ENCODE peak calls at places on chromosomes 13 and 19, in nine cellular contexts. P is kidney epithelial cell, N is tibial nerve, Y is left ventricle myocardium inferior, R is endodermal cell, G is H7, M is tibial artery, I is psoas muscle, X is A673. O is an unnamed sample.

GRCh38 chr13:29605860-29606526 is 10.5 kb upstream of the SLC7A1 start:
- DNase-seq in P (no peak), N (no peak), Y (peak; percentile 23), R (no peak), G (no peak), M (no peak), I (no peak), X (no peak), O (no peak)

GRCh38 chr19:2270157-2270571 is 11.8 kb downstream of the PEAK3 start:
- DNase-seq in P (no peak), N (no peak), Y (peak; percentile 61), R (no peak), G (peak; percentile 83), M (peak; percentile 83), I (peak; percentile 85), X (no peak), O (no peak)

GRCh38 chr13:43730642-43731041 is 56.1 kb downstream of the ENOX1 start:
- DNase-seq in P (no peak), N (no peak), Y (no peak), R (no peak), G (no peak), M (no peak), I (peak; percentile 43), X (no peak), O (no peak)

GRCh38 chr13:62512194-62513141 is 1096.8 kb upstream of the PCDH20 start:
- DNase-seq in P (no peak), N (no peak), Y (no peak), R (peak; percentile 84), G (peak; percentile 4), M (no peak), I (no peak), X (peak; percentile 66), O (no peak)

GRCh38 chr19:37845932-37846331 is 60.5 kb downstream of the WDR87 start:
- DNase-seq in P (no peak), N (no peak), Y (no peak), R (no peak), G (no peak), M (no peak), I (no peak), X (no peak), O (no peak)

GRCh38 chr13:40982772-40983171 is 36.3 kb downstream of the ELF1 start:
- DNase-seq in P (no peak), N (no peak), Y (no peak), R (no peak), G (no peak), M (no peak), I (no peak), X (peak; percentile 93), O (peak; percentile 23)

GRCh38 chr13:19173752-19174151 is 7.9 kb downstream of the TUBA3C start:
- DNase-seq in P (no peak), N (no peak), Y (no peak), R (no peak), G (no peak), M (no peak), I (no peak), X (no peak), O (no peak)

GRCh38 chr19:37979547-37980082 is 72.6 kb downstream of the SIPA1L3 start:
- DNase-seq in P (no peak), N (no peak), Y (no peak), R (no peak), G (no peak), M (peak; percentile 60), I (no peak), X (no peak), O (peak; percentile 42)

GRCh38 chr19:51111606-51112005 is 3.4 kb upstream of the CTU1 start:
- DNase-seq in P (no peak), N (no peak), Y (no peak), R (peak; percentile 74), G (no peak), M (no peak), I (no peak), X (no peak), O (no peak)

GRCh38 chr13:44921931-44922758 is 67.1 kb downstream of the NUFIP1 start:
- DNase-seq in P (peak; percentile 74), N (peak; percentile 54), Y (no peak), R (no peak), G (no peak), M (peak; percentile 91), I (peak; percentile 77), X (peak; percentile 39), O (no peak)

GRCh38 chr13:94073006-94073744 is 406.3 kb downstream of the DCT start:
- DNase-seq in P (no peak), N (no peak), Y (no peak), R (no peak), G (peak; percentile 4), M (no peak), I (no peak), X (no peak), O (no peak)

GRCh38 chr19:48330012-48330681 is 4.8 kb downstream of the EMP3 start:
- DNase-seq in P (no peak), N (peak; percentile 28), Y (peak; percentile 71), R (peak; percentile 94), G (peak; percentile 94), M (peak; percentile 75), I (peak; percentile 82), X (no peak), O (peak; percentile 81)

GRCh38 chr19:48321372-48321621 is 4.1 kb upstream of the EMP3 start:
- DNase-seq in P (peak; percentile 65), N (peak; percentile 92), Y (peak; percentile 96), R (peak; percentile 100), G (peak; percentile 99), M (peak; percentile 98), I (peak; percentile 97), X (peak; percentile 98), O (peak; percentile 79)

GRCh38 chr19:48329167-48329891 is 4.0 kb downstream of the EMP3 start:
- DNase-seq in P (no peak), N (no peak), Y (no peak), R (peak; percentile 74), G (peak; percentile 75), M (no peak), I (no peak), X (peak; percentile 64), O (no peak)

GRCh38 chr19:48321622-48322591 is 3.4 kb upstream of the EMP3 start:
- DNase-seq in P (peak; percentile 82), N (peak; percentile 99), Y (peak; percentile 99), R (peak; percentile 98), G (peak; percentile 99), M (peak; percentile 100), I (peak; percentile 99), X (peak; percentile 99), O (peak; percentile 98)

GRCh38 chr19:48325265-48325910 is at the start of gene EMP3:
- DNase-seq in P (no peak), N (peak; percentile 69), Y (peak; percentile 82), R (peak; percentile 92), G (peak; percentile 93), M (peak; percentile 95), I (peak; percentile 87), X (peak; percentile 94), O (no peak)
- H3K4me3 ChIP-seq in P (peak within 1 kb of the TSS; percentile 56), N (peak within 1 kb of the TSS; percentile 41), Y (peak within 1 kb of the TSS; percentile 74), R (peak within 1 kb of the TSS; percentile 70), G (peak within 1 kb of the TSS; percentile 54), M (peak within 1 kb of the TSS; percentile 59), I (peak within 1 kb of the TSS; percentile 67), X (peak within 1 kb of the TSS; percentile 54), O (peak within 1 kb of the TSS; percentile 62)

GRCh38 chr19:16957151-16957662 is 68.4 kb downstream of the F2RL3 start:
- DNase-seq in P (no peak), N (no peak), Y (no peak), R (peak; percentile 17), G (no peak), M (no peak), I (no peak), X (peak; percentile 76), O (no peak)
- H3K4me3 ChIP-seq in P (no peak overlapping the region), N (no peak overlapping the region), Y (no peak overlapping the region), R (no peak overlapping the region), G (no peak overlapping the region), M (no peak overlapping the region), I (no peak overlapping the region), X (peak overlapping the region; percentile 31), O (no peak overlapping the region)

GRCh38 chr13:108733141-108733540 is 103.7 kb downstream of the MYO16 start:
- DNase-seq in P (no peak), N (no peak), Y (no peak), R (no peak), G (no peak), M (no peak), I (no peak), X (no peak), O (no peak)

DNA sequence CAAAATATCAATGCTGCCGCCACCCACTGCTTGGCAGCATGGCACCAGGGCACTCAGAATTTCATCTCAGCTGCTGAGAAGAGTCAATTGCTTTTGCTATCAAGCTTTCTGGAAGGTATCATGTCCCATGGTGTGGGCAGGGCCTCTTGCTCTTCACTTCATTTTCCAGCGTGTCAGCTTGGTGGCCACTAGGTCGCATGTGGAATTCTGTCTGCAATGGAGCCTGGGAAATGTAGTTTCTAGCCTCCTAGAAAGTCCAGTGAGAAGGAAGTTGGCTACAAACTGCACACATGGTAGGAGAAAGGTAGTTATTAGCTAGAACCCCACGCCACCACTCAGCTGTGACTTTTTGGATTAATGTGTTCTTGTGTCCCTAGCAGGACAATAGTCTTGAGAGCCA is 105.3 kb downstream of the MYO16 start:
- DNase-seq in P (no peak), N (no peak), Y (no peak), R (peak; percentile 76), G (no peak), M (no peak), I (no peak), X (peak; percentile 17), O (no peak)
- H3K4me3 ChIP-seq in P (no peak overlapping the region), N (no peak overlapping the region), Y (no peak overlapping the region), R (no peak overlapping the region), G (no peak overlapping the region), M (no peak overlapping the region), I (no peak overlapping the region), X (no peak overlapping the region), O (no peak overlapping the region)

DNA sequence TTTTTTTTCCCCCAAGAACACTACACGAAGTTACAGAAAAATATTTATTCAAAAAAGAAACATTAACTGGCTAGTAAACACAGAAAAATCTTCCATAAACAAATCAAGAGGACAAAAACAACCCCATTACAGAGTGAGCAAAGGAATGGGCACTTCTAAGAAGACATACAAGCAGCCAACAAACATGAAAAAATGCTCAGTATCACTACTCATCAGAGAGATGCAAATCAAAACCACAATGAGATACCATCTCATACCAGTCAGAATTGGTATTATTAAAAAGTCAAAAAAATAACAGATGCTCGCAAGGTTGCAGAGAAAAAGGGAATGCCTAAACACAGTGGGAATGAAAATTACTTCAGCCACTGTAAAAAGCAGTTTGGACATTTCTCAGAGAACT is 131.7 kb downstream of the UGGT2 start:
- DNase-seq in P (no peak), N (no peak), Y (no peak), R (no peak), G (no peak), M (no peak), I (no peak), X (no peak), O (no peak)
- H3K4me3 ChIP-seq in P (no peak overlapping the region), N (no peak overlapping the region), Y (no peak overlapping the region), R (no peak overlapping the region), G (no peak overlapping the region), M (no peak overlapping the region), I (no peak overlapping the region), X (no peak overlapping the region), O (no peak overlapping the region)

O was measured in dorsolateral prefrontal cortex.